ENCODE peak calls at places on chromosomes 12 and 14, in six cellular contexts. X is mesendoderm, R is IMR-90, O is H1, U is H9, C is neuronal stem cell. Z is an unnamed sample.

GRCh38 chr12:23133471-23133870 is 508.5 kb downstream of the ETNK1 start:
- DNase-seq in X (no peak), R (no peak), O (no peak), U (no peak), C (no peak), Z (no peak)

GRCh38 chr14:67547224-67547780 is 14.2 kb downstream of the PLEKHH1 start:
- DNase-seq in X (no peak), R (no peak), O (no peak), U (no peak), C (no peak), Z (no peak)

GRCh38 chr12:93684716-93685115 is 7.5 kb downstream of the CRADD start:
- DNase-seq in X (no peak), R (no peak), O (no peak), U (no peak), C (no peak), Z (no peak)

GRCh38 chr12:65335021-65335714 is 56.7 kb downstream of the MSRB3 start:
- DNase-seq in X (peak), R (peak), O (no peak), U (no peak), C (no peak), Z (peak)

GRCh38 chr12:41531147-41531829 is 343.2 kb downstream of the PDZRN4 start:
- DNase-seq in X (no peak), R (peak), O (no peak), U (no peak), C (no peak), Z (no peak)

GRCh38 chr14:69493791-69494190 is 9.3 kb downstream of the PLEKHD1 start:
- DNase-seq in X (no peak), R (no peak), O (no peak), U (no peak), C (no peak), Z (no peak)

GRCh38 chr12:52399756-52400155 is 6.4 kb downstream of the KRT82 start:
- DNase-seq in X (no peak), R (no peak), O (no peak), U (no peak), C (no peak), Z (no peak)

GRCh38 chr14:36738269-36738668 is 76.6 kb downstream of the PAX9 start:
- DNase-seq in X (no peak), R (no peak), O (no peak), U (no peak), C (no peak), Z (no peak)

GRCh38 chr12:109279525-109279924 is 29.6 kb downstream of the FOXN4 start:
- DNase-seq in X (no peak), R (no peak), O (no peak), U (no peak), C (no peak), Z (no peak)

GRCh38 chr12:57752668-57753000 is 524 bp upstream of the CDK4 start:
- DNase-seq in X (no peak), R (no peak), O (no peak), U (no peak), C (no peak), Z (no peak)

GRCh38 chr12:26058818-26059217 is 66.0 kb downstream of the BHLHE41 start:
- DNase-seq in X (no peak), R (no peak), O (no peak), U (no peak), C (no peak), Z (no peak)

GRCh38 chr12:54667945-54668344 is 19.8 kb upstream of the DCD start:
- DNase-seq in X (no peak), R (no peak), O (no peak), U (no peak), C (no peak), Z (no peak)

GRCh38 chr12:94099191-94099983 is 49.0 kb upstream of the PLXNC1 start:
- DNase-seq in X (peak), R (peak), O (no peak), U (no peak), C (no peak), Z (no peak)

GRCh38 chr12:2364566-2365165 is 311.9 kb downstream of the CACNA1C start:
- DNase-seq in X (peak), R (no peak), O (no peak), U (peak), C (no peak), Z (no peak)

GRCh38 chr12:40152783-40153383 is 47.0 kb upstream of the SLC2A13 start:
- DNase-seq in X (peak), R (peak), O (no peak), U (no peak), C (peak), Z (peak)

GRCh38 chr14:101017806-101018560 is 114.5 kb upstream of the RTL1 start:
- DNase-seq in X (no peak), R (no peak), O (no peak), U (peak), C (no peak), Z (no peak)
- H2BK15ac ChIP-seq in X (no peak), R (no peak), O (no peak), U (no peak), C (no peak), Z (no peak)

GRCh38 chr12:29700761-29701481 is 82.8 kb downstream of the TMTC1 start:
- DNase-seq in X (no peak), R (no peak), O (no peak), U (no peak), C (no peak), Z (no peak)
- H2BK15ac ChIP-seq in X (no peak), R (no peak), O (no peak), U (no peak), C (no peak), Z (no peak)

DNA sequence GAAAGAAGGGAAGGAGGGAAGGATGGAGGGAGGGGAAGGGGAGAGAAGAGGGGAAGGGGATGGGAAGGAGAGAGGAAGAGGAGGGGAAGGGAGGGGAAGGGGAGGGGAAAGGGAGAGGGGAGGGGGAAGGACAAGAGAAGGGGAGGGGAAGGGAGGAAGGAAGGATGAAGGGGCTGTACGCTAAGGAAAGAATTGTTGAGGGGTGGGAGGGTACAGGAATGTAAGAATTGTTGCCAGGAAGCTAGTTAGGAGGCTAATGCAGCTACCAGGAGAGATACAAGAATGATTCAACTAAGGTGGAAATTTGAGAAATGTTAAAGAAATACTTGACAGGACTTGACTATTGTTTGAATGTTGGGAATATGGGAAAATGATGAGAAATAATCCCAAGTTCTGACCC is 261.2 kb downstream of the DPF3 start:
- DNase-seq in X (no peak), R (no peak), O (no peak), U (no peak), C (no peak), Z (no peak)
- H2BK15ac ChIP-seq in X (no peak), R (peak), O (no peak), U (no peak), C (no peak), Z (no peak)

GRCh38 chr12:87117516-87117915 is 861.3 kb upstream of the MGAT4C start:
- DNase-seq in X (peak), R (no peak), O (no peak), U (no peak), C (no peak), Z (peak)
- H2BK15ac ChIP-seq in X (no peak), R (no peak), O (no peak), U (no peak), C (no peak), Z (no peak)

GRCh38 chr14:61469771-61470170 is 148.4 kb downstream of the PRKCH start:
- DNase-seq in X (no peak), R (no peak), O (no peak), U (no peak), C (no peak), Z (no peak)

GRCh38 chr14:61471297-61471980 is 150.1 kb downstream of the PRKCH start:
- DNase-seq in X (no peak), R (no peak), O (no peak), U (no peak), C (no peak), Z (peak)

GRCh38 chr14:61472025-61472672 is 150.8 kb downstream of the PRKCH start:
- DNase-seq in X (no peak), R (peak), O (no peak), U (no peak), C (no peak), Z (peak)

GRCh38 chr14:61470261-61470953 is 149.0 kb downstream of the PRKCH start:
- DNase-seq in X (peak), R (peak), O (no peak), U (peak), C (peak), Z (peak)

GRCh38 chr14:61470954-61471279 is 149.5 kb downstream of the PRKCH start:
- DNase-seq in X (no peak), R (no peak), O (no peak), U (no peak), C (no peak), Z (no peak)
- H2BK15ac ChIP-seq in X (no peak), R (peak), O (no peak), U (no peak), C (no peak), Z (peak)

GRCh38 chr12:27751386-27752047 is 28.5 kb upstream of the KLHL42 start:
- DNase-seq in X (no peak), R (no peak), O (no peak), U (no peak), C (no peak), Z (no peak)
- H2BK15ac ChIP-seq in X (no peak), R (no peak), O (no peak), U (no peak), C (no peak), Z (no peak)

DNA sequence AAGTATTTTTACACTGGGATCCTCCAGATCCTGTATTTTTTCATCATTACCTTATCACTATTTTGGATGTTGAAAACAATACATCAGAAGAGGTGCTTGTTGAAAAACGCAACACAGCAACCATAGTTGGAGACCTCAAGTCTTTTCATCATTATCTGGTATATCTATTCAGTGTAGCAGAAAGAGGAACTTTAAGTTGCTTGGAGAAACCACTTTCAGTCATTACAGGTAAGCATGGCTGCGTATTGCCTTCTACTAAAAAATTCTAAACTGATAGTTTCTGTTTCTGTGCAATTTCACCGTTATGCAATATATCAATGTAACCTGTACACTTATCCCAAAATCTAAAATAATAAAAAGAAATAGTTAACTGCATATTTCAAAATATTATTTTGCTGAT is 32.2 kb upstream of the PTPRQ start:
- DNase-seq in X (no peak), R (no peak), O (no peak), U (no peak), C (no peak), Z (no peak)
- H2BK15ac ChIP-seq in X (no peak), R (no peak), O (no peak), U (no peak), C (no peak), Z (no peak)

GRCh38 chr14:99517046-99517642 is 35.9 kb downstream of the CCNK start:
- DNase-seq in X (no peak), R (no peak), O (no peak), U (peak), C (no peak), Z (no peak)

GRCh38 chr14:99513946-99514551 is 32.8 kb downstream of the CCNK start:
- DNase-seq in X (no peak), R (no peak), O (no peak), U (peak), C (no peak), Z (no peak)

GRCh38 chr14:99514552-99515300 is 33.5 kb downstream of the CCNK start:
- DNase-seq in X (no peak), R (no peak), O (no peak), U (peak), C (no peak), Z (no peak)

GRCh38 chr14:99516156-99517045 is 35.2 kb downstream of the CCNK start:
- DNase-seq in X (no peak), R (no peak), O (no peak), U (peak), C (no peak), Z (no peak)

DNA sequence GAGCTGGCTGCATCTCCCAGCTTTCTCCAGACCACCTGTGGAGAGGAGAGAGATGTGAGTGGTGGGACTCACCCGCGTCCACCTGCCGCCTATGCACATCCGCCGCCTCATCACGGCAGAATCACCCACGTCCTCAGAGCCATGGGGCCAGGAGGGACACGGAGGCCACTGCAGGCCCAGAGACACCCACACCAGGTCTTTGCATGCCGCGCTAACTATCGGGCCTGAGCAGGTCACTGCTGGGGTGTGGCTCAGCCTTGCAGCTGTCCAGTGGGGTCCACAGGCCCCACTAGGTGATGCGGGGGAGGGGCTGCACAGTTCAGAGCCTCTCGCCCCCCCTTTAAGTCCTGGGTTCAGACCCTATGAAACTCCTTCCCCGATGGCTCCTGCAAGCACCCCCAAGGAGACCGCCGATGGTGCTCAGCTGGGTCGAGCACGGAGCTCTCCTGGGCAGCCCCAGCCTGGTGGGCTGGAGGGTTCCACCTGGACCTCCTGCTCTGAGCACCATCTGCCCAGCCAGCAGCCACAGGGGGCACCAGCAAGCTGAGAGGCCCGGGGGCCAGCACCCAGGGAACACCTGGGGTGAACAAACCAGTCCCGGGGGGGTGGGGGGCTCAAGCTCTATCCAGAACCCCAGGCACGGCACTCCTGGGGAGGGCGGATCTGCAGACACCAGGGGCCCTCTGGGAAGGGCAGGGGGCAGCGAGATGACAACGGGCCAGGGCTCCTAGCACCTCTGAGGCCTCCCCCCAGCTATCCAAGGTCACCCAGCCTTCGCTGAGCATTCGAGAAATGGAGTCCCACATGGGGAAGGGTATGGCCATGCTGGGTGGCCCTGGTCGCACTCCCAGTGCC is 34.3 kb downstream of the CCNK start:
- DNase-seq in X (no peak), R (no peak), O (no peak), U (peak), C (no peak), Z (no peak)
- H2BK15ac ChIP-seq in X (no peak), R (no peak), O (no peak), U (no peak), C (no peak), Z (no peak)

GRCh38 chr12:30979371-30980259 is 53.1 kb downstream of the TSPAN11 start:
- DNase-seq in X (no peak), R (no peak), O (no peak), U (no peak), C (no peak), Z (no peak)
- H2BK15ac ChIP-seq in X (no peak), R (no peak), O (no peak), U (no peak), C (no peak), Z (no peak)